ENCODE peak calls at places on chromosomes 3 and 15, in seven cellular contexts. W is small intestine, D is stomach, U is HCT116, P is H7, K is A549, Y is SK-N-SH. O is an unnamed sample.

GRCh38 chr3:126154391-126155279 is 25.8 kb downstream of the ALDH1L1 start:
- DNase-seq in W (no peak), U (no peak), K (no peak), P (no peak), D (no peak), Y (no peak), O (no peak)

GRCh38 chr3:45612918-45613602 is 18.5 kb downstream of the LIMD1 start:
- DNase-seq in K (no peak), U (no peak), W (no peak), Y (no peak), P (no peak), D (no peak), O (no peak)

GRCh38 chr3:123375014-123375940 is 73.6 kb downstream of the ADCY5 start:
- DNase-seq in K (no peak), W (no peak), P (no peak), Y (no peak), U (no peak), D (no peak), O (no peak)

GRCh38 chr3:179454887-179455286 is 3.6 kb upstream of the GNB4 start:
- DNase-seq in P (no peak), K (no peak), U (no peak), Y (no peak), W (no peak), D (no peak), O (no peak)

GRCh38 chr15:56337084-56337725 is 28.0 kb upstream of the TEX9 start:
- DNase-seq in K (no peak), D (no peak), U (no peak), W (no peak), P (no peak), Y (peak; percentile 5), O (no peak)

GRCh38 chr3:119294889-119295769 is 946 bp downstream of the ARHGAP31 start:
- DNase-seq in K (peak; percentile 28), U (no peak), D (no peak), Y (peak; percentile 70), P (peak; percentile 57), W (peak; percentile 35), O (no peak)

GRCh38 chr3:39232859-39233258 is 40.5 kb upstream of the XIRP1 start:
- DNase-seq in U (no peak), Y (no peak), W (no peak), K (no peak), P (no peak), D (no peak), O (no peak)

GRCh38 chr3:142863965-142864924 is 24.6 kb downstream of the PCOLCE2 start:
- DNase-seq in P (no peak), Y (no peak), K (no peak), W (no peak), U (no peak), D (no peak), O (no peak)

GRCh38 chr15:58247803-58248503 is 109.8 kb downstream of the AQP9 start:
- DNase-seq in K (no peak), Y (no peak), W (no peak), U (no peak), P (no peak), D (peak; percentile 55), O (no peak)

GRCh38 chr3:179309225-179310109 is 13.4 kb upstream of the ZNF639 start:
- DNase-seq in P (no peak), K (no peak), U (no peak), Y (no peak), D (no peak), W (no peak), O (no peak)

GRCh38 chr15:33994005-33994615 is 25.8 kb downstream of the CHRM5 start:
- DNase-seq in D (no peak), Y (no peak), K (peak; percentile 68), W (peak; percentile 9), P (peak; percentile 28), U (peak; percentile 22), O (no peak)

GRCh38 chr15:85737061-85737460 is 57.7 kb downstream of the KLHL25 start:
- DNase-seq in K (no peak), U (no peak), P (no peak), Y (no peak), D (no peak), W (no peak), O (no peak)

GRCh38 chr15:85482896-85483295 is 102.5 kb downstream of the AKAP13 start:
- DNase-seq in U (no peak), K (peak; percentile 53), D (no peak), P (no peak), W (no peak), Y (no peak), O (peak; percentile 68)

GRCh38 chr3:28301607-28302158 is 46.8 kb upstream of the ZCWPW2 start:
- DNase-seq in K (no peak), P (no peak), U (no peak), Y (no peak), D (no peak), W (no peak), O (no peak)

GRCh38 chr3:79187441-79187840 is 580.4 kb downstream of the ROBO1 start:
- DNase-seq in U (no peak), W (no peak), K (no peak), D (no peak), P (no peak), Y (no peak), O (no peak)

GRCh38 chr3:114730397-114730796 is 416.7 kb downstream of the ZBTB20 start:
- DNase-seq in D (no peak), Y (no peak), K (no peak), U (no peak), P (no peak), W (no peak), O (no peak)

GRCh38 chr3:73774645-73775044 is 149.9 kb upstream of the PDZRN3 start:
- DNase-seq in W (no peak), U (no peak), K (no peak), Y (no peak), D (no peak), P (no peak), O (no peak)

GRCh38 chr3:137763594-137763938 is 549 bp upstream of the SOX14 start:
- DNase-seq in P (peak; percentile 70), D (no peak), K (no peak), Y (peak; percentile 52), W (no peak), U (no peak), O (no peak)
- H3K4me3 ChIP-seq in P (peak overlapping the region; percentile 50), D (peak overlapping the region; percentile 34), K (peak overlapping the region; percentile 29), Y (no peak overlapping the region), W (no peak overlapping the region), U (no peak overlapping the region), O (no peak overlapping the region)

GRCh38 chr15:65533057-65533752 is 2.9 kb downstream of the HACD3 start:
- DNase-seq in K (no peak), U (no peak), Y (no peak), W (peak; percentile 67), P (no peak), D (no peak), O (no peak)

GRCh38 chr15:65535192-65535591 is 4.9 kb downstream of the HACD3 start:
- DNase-seq in U (no peak), D (no peak), K (no peak), W (no peak), P (no peak), Y (no peak), O (no peak)

GRCh38 chr15:65529754-65530317 is 427 bp upstream of the HACD3 start:
- DNase-seq in P (no peak), K (no peak), U (no peak), Y (no peak), W (no peak), D (no peak), O (no peak)

GRCh38 chr15:65530318-65531111 is at the start of gene HACD3:
- DNase-seq in Y (peak; percentile 99), D (peak; percentile 90), W (peak; percentile 84), U (peak; percentile 54), K (peak; percentile 90), P (peak; percentile 99), O (no peak)

GRCh38 chr15:65532738-65533051 is 2.4 kb downstream of the HACD3 start:
- DNase-seq in Y (no peak), U (no peak), W (peak; percentile 57), D (no peak), P (no peak), K (peak; percentile 43), O (no peak)
- H3K4me3 ChIP-seq in Y (peak overlapping the region; percentile 82), U (no peak overlapping the region), W (no peak overlapping the region), D (no peak overlapping the region), P (no peak overlapping the region), K (no peak overlapping the region), O (no peak overlapping the region)

GRCh38 chr3:66414846-66415245 is 86.0 kb downstream of the LRIG1 start:
- DNase-seq in Y (no peak), K (no peak), D (no peak), U (no peak), W (no peak), P (no peak), O (no peak)

GRCh38 chr3:66416556-66417304 is 84.1 kb downstream of the LRIG1 start:
- DNase-seq in K (no peak), U (no peak), D (no peak), W (peak; percentile 38), Y (no peak), P (no peak), O (no peak)

GRCh38 chr3:66415867-66416428 is 84.9 kb downstream of the LRIG1 start:
- DNase-seq in W (no peak), D (no peak), P (no peak), U (no peak), K (no peak), Y (no peak), O (no peak)

GRCh38 chr3:66419053-66419440 is 81.8 kb downstream of the LRIG1 start:
- DNase-seq in U (no peak), P (no peak), D (no peak), Y (no peak), W (no peak), K (no peak), O (no peak)

DNA sequence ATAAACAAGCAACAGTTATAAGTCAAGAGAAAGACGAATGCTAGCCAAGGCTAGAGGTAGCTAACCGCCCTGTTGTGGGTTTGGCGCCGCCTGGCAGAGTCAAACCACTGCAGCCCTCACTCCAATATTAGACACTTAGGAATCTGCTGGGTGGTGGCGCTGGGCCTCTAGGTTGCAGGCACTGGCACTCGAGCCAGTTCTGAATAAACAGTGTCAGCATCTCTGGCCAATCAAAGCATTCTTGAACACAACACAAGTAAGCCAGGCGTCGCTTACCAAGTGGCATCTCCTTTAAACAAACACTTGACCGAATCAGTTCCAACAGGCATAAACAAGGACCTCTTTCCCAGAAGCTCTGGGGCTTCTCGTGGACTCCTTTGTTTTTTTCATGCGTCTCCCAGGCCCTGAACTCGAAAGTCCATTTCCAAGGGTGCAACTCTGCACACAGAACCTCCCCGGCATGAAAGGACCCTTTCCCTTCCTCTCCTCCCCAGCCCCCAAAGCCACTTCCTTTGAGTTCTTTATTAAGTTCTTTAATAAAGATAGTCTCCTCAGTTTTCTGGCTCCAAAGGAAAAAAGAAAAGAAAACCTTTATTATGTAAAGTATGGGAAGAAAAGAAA is 82.3 kb downstream of the LRIG1 start:
- DNase-seq in D (peak; percentile 73), U (no peak), K (no peak), W (no peak), Y (no peak), P (no peak), O (no peak)
- H3K4me3 ChIP-seq in D (no peak overlapping the region), U (no peak overlapping the region), K (no peak overlapping the region), W (no peak overlapping the region), Y (no peak overlapping the region), P (no peak overlapping the region), O (no peak overlapping the region)

DNA sequence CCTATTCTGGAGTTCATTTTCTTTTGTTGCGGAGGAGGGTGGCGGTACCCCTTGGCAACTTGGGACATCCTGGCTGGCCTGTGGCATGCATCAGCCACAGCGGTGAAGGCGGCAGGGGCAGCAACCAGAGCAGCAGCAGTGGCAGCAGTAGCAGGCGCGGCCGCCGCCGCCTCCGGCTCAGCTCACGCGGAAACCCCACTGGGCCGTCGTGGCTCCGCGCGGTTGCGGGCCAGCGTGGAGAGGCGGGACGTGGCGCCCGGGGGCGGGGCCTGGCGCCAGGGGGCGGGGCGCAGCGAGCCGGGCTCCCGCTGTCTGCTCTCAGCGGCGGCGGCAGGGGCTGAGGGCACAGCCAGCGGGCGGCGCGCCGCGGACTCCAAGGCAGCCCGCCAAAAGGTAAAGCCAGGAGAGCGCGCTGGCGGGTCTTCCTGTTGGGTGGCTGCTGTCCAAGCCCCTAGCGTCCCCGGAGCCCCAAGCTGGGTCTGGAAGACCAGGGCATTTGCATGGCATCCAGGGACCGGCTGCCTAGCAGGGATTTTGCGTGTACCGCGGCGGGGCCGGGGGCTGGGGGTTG is 334.4 kb upstream of the THRB start:
- DNase-seq in P (peak; percentile 84), K (peak; percentile 13), D (peak; percentile 62), U (no peak), W (no peak), Y (peak; percentile 93), O (no peak)
- H3K4me3 ChIP-seq in P (peak overlapping the region; percentile 39), K (peak overlapping the region; percentile 49), D (peak overlapping the region; percentile 75), U (no peak overlapping the region), W (no peak overlapping the region), Y (no peak overlapping the region), O (peak overlapping the region; percentile 55)